ENCODE peak calls at places on chromosomes 7 and 10, in eight cellular contexts. One of them, this sample, is unnamed.
A peak's percentile ranks its signal among the peaks of the same experiment; 100 is the strongest.

GRCh38 chr7:47458057-47458456 is 123.9 kb downstream of the TNS3 start:
- DNase-seq in fibroblast of lung: peak; percentile 93
- DNase-seq in K562: no peak
- DNase-seq in kidney: peak; percentile 93
- DNase-seq in HCT116: no peak
- DNase-seq in trophoblast cell: no peak
- DNase-seq in neural progenitor cell: no peak
- DNase-seq in mammary epithelial cell: peak; percentile 45
- DNase-seq in this sample: peak; percentile 98

GRCh38 chr7:94054130-94054529 is 50.0 kb upstream of the BET1 start:
- DNase-seq in fibroblast of lung: peak; percentile 79
- DNase-seq in K562: no peak
- DNase-seq in kidney: no peak
- DNase-seq in HCT116: no peak
- DNase-seq in trophoblast cell: no peak
- DNase-seq in neural progenitor cell: no peak
- DNase-seq in mammary epithelial cell: no peak
- DNase-seq in this sample: no peak

GRCh38 chr7:129468087-129468486 is 33.9 kb downstream of the STRIP2 start:
- DNase-seq in fibroblast of lung: peak; percentile 72
- DNase-seq in K562: no peak
- DNase-seq in kidney: no peak
- DNase-seq in HCT116: no peak
- DNase-seq in trophoblast cell: peak; percentile 48
- DNase-seq in neural progenitor cell: no peak
- DNase-seq in mammary epithelial cell: peak; percentile 20
- DNase-seq in this sample: peak; percentile 83

GRCh38 chr10:4638116-4638515 is 187.9 kb upstream of the AKR1E2 start:
- DNase-seq in fibroblast of lung: no peak
- DNase-seq in K562: no peak
- DNase-seq in kidney: no peak
- DNase-seq in HCT116: no peak
- DNase-seq in trophoblast cell: peak; percentile 59
- DNase-seq in neural progenitor cell: peak; percentile 29
- DNase-seq in mammary epithelial cell: no peak
- DNase-seq in this sample: no peak

GRCh38 chr7:91692800-91693199 is 187.7 kb downstream of the MTERF1 start:
- DNase-seq in fibroblast of lung: peak; percentile 63
- DNase-seq in K562: no peak
- DNase-seq in kidney: no peak
- DNase-seq in HCT116: no peak
- DNase-seq in trophoblast cell: no peak
- DNase-seq in neural progenitor cell: no peak
- DNase-seq in mammary epithelial cell: no peak
- DNase-seq in this sample: peak; percentile 38

GRCh38 chr7:28078036-28078901 is 102.3 kb downstream of the JAZF1 start:
- DNase-seq in fibroblast of lung: peak; percentile 36
- DNase-seq in K562: peak; percentile 56
- DNase-seq in kidney: no peak
- DNase-seq in HCT116: peak; percentile 16
- DNase-seq in trophoblast cell: no peak
- DNase-seq in neural progenitor cell: peak; percentile 45
- DNase-seq in mammary epithelial cell: peak; percentile 24
- DNase-seq in this sample: peak; percentile 71

GRCh38 chr10:12501851-12502525 is 152.6 kb downstream of the CAMK1D start:
- DNase-seq in fibroblast of lung: no peak
- DNase-seq in K562: no peak
- DNase-seq in kidney: peak; percentile 35
- DNase-seq in HCT116: no peak
- DNase-seq in trophoblast cell: no peak
- DNase-seq in neural progenitor cell: no peak
- DNase-seq in mammary epithelial cell: no peak
- DNase-seq in this sample: no peak

GRCh38 chr7:110569486-110569885 is 521.4 kb upstream of the LRRN3 start:
- DNase-seq in fibroblast of lung: no peak
- DNase-seq in K562: no peak
- DNase-seq in kidney: no peak
- DNase-seq in HCT116: no peak
- DNase-seq in trophoblast cell: no peak
- DNase-seq in neural progenitor cell: no peak
- DNase-seq in mammary epithelial cell: no peak
- DNase-seq in this sample: no peak

GRCh38 chr10:500876-501275 is 188.6 kb downstream of the DIP2C start:
- DNase-seq in fibroblast of lung: peak; percentile 68
- DNase-seq in K562: no peak
- DNase-seq in kidney: peak; percentile 22
- DNase-seq in HCT116: no peak
- DNase-seq in trophoblast cell: no peak
- DNase-seq in neural progenitor cell: no peak
- DNase-seq in mammary epithelial cell: no peak
- DNase-seq in this sample: peak; percentile 57

GRCh38 chr7:139321071-139321745 is 19.9 kb upstream of the FMC1 start:
- DNase-seq in fibroblast of lung: no peak
- DNase-seq in K562: peak; percentile 50
- DNase-seq in kidney: no peak
- DNase-seq in HCT116: no peak
- DNase-seq in trophoblast cell: peak; percentile 46
- DNase-seq in neural progenitor cell: peak; percentile 30
- DNase-seq in mammary epithelial cell: peak; percentile 33
- DNase-seq in this sample: peak; percentile 53

GRCh38 chr7:82631998-82632397 is 188.4 kb upstream of the CACNA2D1 start:
- DNase-seq in fibroblast of lung: peak; percentile 63
- DNase-seq in K562: no peak
- DNase-seq in kidney: no peak
- DNase-seq in HCT116: no peak
- DNase-seq in trophoblast cell: no peak
- DNase-seq in neural progenitor cell: no peak
- DNase-seq in mammary epithelial cell: no peak
- DNase-seq in this sample: peak; percentile 69

GRCh38 chr10:119542357-119542989 is at the start of gene RGS10:
- DNase-seq in fibroblast of lung: peak; percentile 84
- DNase-seq in K562: peak; percentile 89
- DNase-seq in kidney: peak; percentile 94
- DNase-seq in HCT116: peak; percentile 56
- DNase-seq in trophoblast cell: peak; percentile 61
- DNase-seq in neural progenitor cell: peak; percentile 72
- DNase-seq in mammary epithelial cell: peak; percentile 86
- DNase-seq in this sample: peak; percentile 92

GRCh38 chr10:110918633-110919348 is at the start of gene BBIP1:
- DNase-seq in fibroblast of lung: peak; percentile 100
- DNase-seq in K562: no peak
- DNase-seq in kidney: peak; percentile 99
- DNase-seq in HCT116: peak; percentile 100
- DNase-seq in trophoblast cell: peak; percentile 100
- DNase-seq in neural progenitor cell: no peak
- DNase-seq in mammary epithelial cell: peak; percentile 100
- DNase-seq in this sample: peak; percentile 100

GRCh38 chr7:156158213-156158612 is 345.9 kb upstream of the SHH start:
- DNase-seq in fibroblast of lung: no peak
- DNase-seq in K562: no peak
- DNase-seq in kidney: no peak
- DNase-seq in HCT116: no peak
- DNase-seq in trophoblast cell: no peak
- DNase-seq in neural progenitor cell: no peak
- DNase-seq in mammary epithelial cell: no peak
- DNase-seq in this sample: no peak

GRCh38 chr10:125142946-125143345 is 17.4 kb downstream of the CTBP2 start:
- DNase-seq in fibroblast of lung: no peak
- DNase-seq in K562: no peak
- DNase-seq in kidney: no peak
- DNase-seq in HCT116: no peak
- DNase-seq in trophoblast cell: no peak
- DNase-seq in neural progenitor cell: no peak
- DNase-seq in mammary epithelial cell: no peak
- DNase-seq in this sample: no peak

GRCh38 chr7:157253850-157254249 is 83.0 kb upstream of the DNAJB6 start:
- DNase-seq in fibroblast of lung: no peak
- DNase-seq in K562: no peak
- DNase-seq in kidney: no peak
- DNase-seq in HCT116: no peak
- DNase-seq in trophoblast cell: no peak
- DNase-seq in neural progenitor cell: no peak
- DNase-seq in mammary epithelial cell: no peak
- DNase-seq in this sample: no peak

GRCh38 chr10:71396084-71396713 is 521 bp upstream of the CDH23 start:
- DNase-seq in fibroblast of lung: peak; percentile 16
- DNase-seq in K562: peak; percentile 59
- DNase-seq in kidney: peak; percentile 85
- DNase-seq in HCT116: no peak
- DNase-seq in trophoblast cell: peak; percentile 29
- DNase-seq in neural progenitor cell: peak; percentile 93
- DNase-seq in mammary epithelial cell: no peak
- DNase-seq in this sample: peak; percentile 22
- H3K4me3 ChIP-seq in fibroblast of lung: no peak overlapping the region
- H3K4me3 ChIP-seq in K562: no peak overlapping the region
- H3K4me3 ChIP-seq in kidney: no peak overlapping the region
- H3K4me3 ChIP-seq in HCT116: no peak overlapping the region
- H3K4me3 ChIP-seq in trophoblast cell: peak overlapping the region; percentile 2
- H3K4me3 ChIP-seq in neural progenitor cell: peak overlapping the region; percentile 66
- H3K4me3 ChIP-seq in mammary epithelial cell: no peak overlapping the region
- H3K4me3 ChIP-seq in this sample: no peak overlapping the region

DNA sequence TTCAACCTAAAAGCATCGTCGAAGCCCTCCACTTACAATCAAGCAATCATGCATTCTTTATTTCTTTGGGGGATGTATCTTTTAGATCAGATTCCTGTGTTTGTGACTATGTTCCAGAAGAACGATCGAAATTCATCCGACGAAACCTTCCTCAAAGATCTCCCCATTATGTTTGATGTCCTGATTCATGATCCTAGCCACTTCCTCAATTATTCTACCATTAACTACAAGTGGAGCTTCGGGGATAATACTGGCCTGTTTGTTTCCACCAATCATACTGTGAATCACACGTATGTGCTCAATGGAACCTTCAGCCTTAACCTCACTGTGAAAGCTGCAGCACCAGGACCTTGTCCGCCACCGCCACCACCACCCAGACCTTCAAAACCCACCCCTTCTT is 13.8 kb downstream of the GPNMB start:
- DNase-seq in fibroblast of lung: peak; percentile 61
- DNase-seq in K562: no peak
- DNase-seq in kidney: no peak
- DNase-seq in HCT116: no peak
- DNase-seq in trophoblast cell: no peak
- DNase-seq in neural progenitor cell: no peak
- DNase-seq in mammary epithelial cell: no peak
- DNase-seq in this sample: no peak
- H3K9ac ChIP-seq in fibroblast of lung: no peak overlapping the region
- H3K9ac ChIP-seq in K562: no peak overlapping the region
- H3K9ac ChIP-seq in kidney: no peak overlapping the region
- H3K9ac ChIP-seq in HCT116: no peak overlapping the region
- H3K9ac ChIP-seq in trophoblast cell: no peak overlapping the region
- H3K9ac ChIP-seq in neural progenitor cell: no peak overlapping the region
- H3K9ac ChIP-seq in mammary epithelial cell: no peak overlapping the region
- H3K9ac ChIP-seq in this sample: no peak overlapping the region

DNA sequence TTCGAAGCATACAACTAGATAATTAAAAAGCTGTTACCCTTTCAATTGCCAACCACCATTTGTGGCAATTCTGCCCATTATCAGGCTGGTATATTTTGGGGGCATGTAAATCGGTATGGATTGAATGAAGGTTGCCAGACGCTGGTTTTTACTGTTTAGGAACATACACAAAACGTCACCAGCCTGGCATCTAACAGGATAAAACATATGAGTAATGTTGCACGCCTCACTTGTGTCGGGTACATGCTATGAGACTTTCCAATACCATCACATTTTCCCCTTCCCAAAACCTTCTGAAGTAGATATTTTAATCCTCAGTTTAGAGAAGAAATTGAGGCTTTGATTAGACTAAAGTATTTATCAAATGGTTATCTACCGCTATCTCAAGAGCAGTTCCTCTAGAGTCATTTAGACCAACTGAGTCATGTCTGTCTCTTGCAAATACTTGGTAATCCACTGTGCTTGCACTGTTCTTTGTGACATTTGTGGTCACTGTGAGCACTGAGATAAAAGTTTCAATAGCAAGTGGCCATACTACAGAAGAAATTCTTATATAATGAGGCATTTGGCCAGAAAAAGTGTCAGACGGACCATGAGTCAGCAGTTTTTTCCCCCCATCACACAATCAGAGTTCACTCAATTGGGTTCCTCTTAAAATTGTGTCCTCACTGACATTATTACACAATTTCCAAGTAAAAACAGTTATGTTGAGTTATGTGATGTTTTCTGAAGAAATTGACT is 498.7 kb downstream of the NXPH1 start:
- DNase-seq in fibroblast of lung: peak; percentile 76
- DNase-seq in K562: peak; percentile 42
- DNase-seq in kidney: no peak
- DNase-seq in HCT116: no peak
- DNase-seq in trophoblast cell: no peak
- DNase-seq in neural progenitor cell: no peak
- DNase-seq in mammary epithelial cell: no peak
- DNase-seq in this sample: no peak
- H3K4me3 ChIP-seq in fibroblast of lung: no peak overlapping the region
- H3K4me3 ChIP-seq in K562: no peak overlapping the region
- H3K4me3 ChIP-seq in kidney: no peak overlapping the region
- H3K4me3 ChIP-seq in HCT116: no peak overlapping the region
- H3K4me3 ChIP-seq in trophoblast cell: no peak overlapping the region
- H3K4me3 ChIP-seq in neural progenitor cell: no peak overlapping the region
- H3K4me3 ChIP-seq in mammary epithelial cell: no peak overlapping the region
- H3K4me3 ChIP-seq in this sample: no peak overlapping the region

GRCh38 chr10:32372000-32372875 is 25.3 kb upstream of the EPC1 start:
- DNase-seq in fibroblast of lung: no peak
- DNase-seq in K562: no peak
- DNase-seq in kidney: no peak
- DNase-seq in HCT116: no peak
- DNase-seq in trophoblast cell: no peak
- DNase-seq in neural progenitor cell: no peak
- DNase-seq in mammary epithelial cell: no peak
- DNase-seq in this sample: peak; percentile 32

GRCh38 chr10:32366111-32366510 is 19.2 kb upstream of the EPC1 start:
- DNase-seq in fibroblast of lung: no peak
- DNase-seq in K562: no peak
- DNase-seq in kidney: no peak
- DNase-seq in HCT116: no peak
- DNase-seq in trophoblast cell: no peak
- DNase-seq in neural progenitor cell: no peak
- DNase-seq in mammary epithelial cell: no peak
- DNase-seq in this sample: no peak

GRCh38 chr10:32371101-32371500 is 24.1 kb upstream of the EPC1 start:
- DNase-seq in fibroblast of lung: no peak
- DNase-seq in K562: no peak
- DNase-seq in kidney: no peak
- DNase-seq in HCT116: no peak
- DNase-seq in trophoblast cell: no peak
- DNase-seq in neural progenitor cell: no peak
- DNase-seq in mammary epithelial cell: no peak
- DNase-seq in this sample: no peak

GRCh38 chr10:32367793-32368453 is 21.0 kb upstream of the EPC1 start:
- DNase-seq in fibroblast of lung: peak; percentile 46
- DNase-seq in K562: peak; percentile 77
- DNase-seq in kidney: peak; percentile 74
- DNase-seq in HCT116: peak; percentile 48
- DNase-seq in trophoblast cell: peak; percentile 52
- DNase-seq in neural progenitor cell: peak; percentile 67
- DNase-seq in mammary epithelial cell: peak; percentile 51
- DNase-seq in this sample: peak; percentile 81

DNA sequence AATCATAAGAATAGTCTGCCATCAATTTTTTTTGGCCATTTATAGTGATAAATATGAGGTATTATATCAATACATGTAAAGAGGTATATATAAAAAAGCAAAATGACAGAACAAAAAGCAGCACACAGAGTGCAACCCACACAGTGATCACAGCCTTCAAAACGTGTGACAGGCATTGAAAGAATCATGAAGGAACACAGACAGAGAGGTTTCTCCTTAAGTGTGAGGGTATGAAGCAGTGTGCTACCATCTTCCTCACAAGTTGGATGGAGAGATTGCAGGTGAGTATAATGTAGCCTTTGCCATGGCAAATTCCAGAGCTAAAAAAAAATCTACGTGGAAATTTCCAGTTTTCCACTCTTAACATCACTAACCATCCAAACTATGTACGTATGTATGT is 19.6 kb upstream of the EPC1 start:
- DNase-seq in fibroblast of lung: no peak
- DNase-seq in K562: no peak
- DNase-seq in kidney: no peak
- DNase-seq in HCT116: no peak
- DNase-seq in trophoblast cell: no peak
- DNase-seq in neural progenitor cell: no peak
- DNase-seq in mammary epithelial cell: no peak
- DNase-seq in this sample: no peak
- H3K9ac ChIP-seq in fibroblast of lung: no peak overlapping the region
- H3K9ac ChIP-seq in K562: no peak overlapping the region
- H3K9ac ChIP-seq in kidney: no peak overlapping the region
- H3K9ac ChIP-seq in HCT116: no peak overlapping the region
- H3K9ac ChIP-seq in trophoblast cell: no peak overlapping the region
- H3K9ac ChIP-seq in neural progenitor cell: no peak overlapping the region
- H3K9ac ChIP-seq in mammary epithelial cell: no peak overlapping the region
- H3K9ac ChIP-seq in this sample: no peak overlapping the region

This sample was measured in GM23248.